ENCODE peak calls at places on chromosomes 3 and 15, in six cellular contexts. A is PC-3, Z is AG04450, K is stomach, F is left lung, V is upper lobe of right lung. P is an unnamed sample.

GRCh38 chr3:113193719-113194118 is 17.6 kb upstream of the BOC start:
- DNase-seq in Z (no peak), F (no peak), A (no peak), V (no peak), K (no peak), P (no peak)

GRCh38 chr3:138781012-138781470 is 53.7 kb downstream of the PIK3CB start:
- DNase-seq in A (no peak), Z (no peak), V (no peak), F (no peak), K (peak; percentile 29), P (no peak)

GRCh38 chr3:186060222-186060621 is 48.7 kb downstream of the ETV5 start:
- DNase-seq in A (no peak), F (no peak), V (no peak), K (no peak), Z (no peak), P (no peak)

GRCh38 chr3:126676919-126677705 is 22.2 kb upstream of the TXNRD3 start:
- DNase-seq in V (no peak), Z (no peak), F (no peak), A (peak; percentile 37), K (no peak), P (no peak)

GRCh38 chr3:119849126-119849525 is 67.2 kb downstream of the NR1I2 start:
- DNase-seq in K (no peak), F (no peak), V (no peak), A (no peak), Z (no peak), P (no peak)

GRCh38 chr3:176850498-176850897 is 346.8 kb downstream of the TBL1XR1 start:
- DNase-seq in F (no peak), K (no peak), Z (no peak), V (no peak), A (no peak), P (no peak)

GRCh38 chr15:57537951-57538506 is 53.7 kb upstream of the MYZAP start:
- DNase-seq in Z (no peak), K (no peak), A (no peak), V (no peak), F (no peak), P (no peak)

GRCh38 chr15:101014921-101015841 is 96.0 kb downstream of the LRRK1 start:
- DNase-seq in V (peak; percentile 80), F (peak; percentile 72), A (peak; percentile 75), K (peak; percentile 79), Z (no peak), P (no peak)

GRCh38 chr3:39107874-39108308 is 411 bp downstream of the TTC21A start:
- DNase-seq in V (no peak), K (no peak), F (no peak), A (no peak), Z (no peak), P (no peak)

GRCh38 chr3:137970914-137971831 is 38.8 kb upstream of the CLDN18 start:
- DNase-seq in F (peak; percentile 77), Z (peak; percentile 20), A (peak; percentile 78), V (peak; percentile 92), K (peak; percentile 93), P (no peak)

GRCh38 chr15:95148183-95148582 is 916.8 kb downstream of the MCTP2 start:
- DNase-seq in F (no peak), A (no peak), K (no peak), Z (no peak), V (no peak), P (no peak)

GRCh38 chr3:187020376-187020775 is 90.0 kb downstream of the ST6GAL1 start:
- DNase-seq in F (no peak), Z (no peak), A (no peak), V (no peak), K (no peak), P (no peak)

GRCh38 chr15:99123706-99124451 is 19.0 kb downstream of the SYNM start:
- DNase-seq in K (peak; percentile 78), A (peak; percentile 96), V (peak; percentile 82), F (peak; percentile 71), Z (peak; percentile 83), P (no peak)

GRCh38 chr15:56736308-56736707 is 3.0 kb upstream of the ZNF280D start:
- DNase-seq in V (no peak), Z (no peak), F (no peak), K (no peak), A (peak; percentile 19), P (no peak)

GRCh38 chr3:37024820-37025405 is 31.6 kb downstream of the MLH1 start:
- DNase-seq in K (no peak), Z (no peak), A (no peak), V (no peak), F (no peak), P (no peak)

GRCh38 chr3:184656991-184657669 is 54.7 kb downstream of the MAGEF1 start:
- DNase-seq in F (no peak), A (peak; percentile 20), K (no peak), V (no peak), Z (peak; percentile 13), P (no peak)

GRCh38 chr15:85404922-85405293 is 24.5 kb downstream of the AKAP13 start:
- DNase-seq in A (peak; percentile 42), K (no peak), F (no peak), Z (no peak), V (no peak), P (no peak)

GRCh38 chr3:153628591-153628990 is 466.6 kb downstream of the RAP2B start:
- DNase-seq in Z (no peak), F (no peak), A (no peak), K (no peak), V (no peak), P (no peak)

GRCh38 chr3:67531149-67532101 is 123.0 kb downstream of the SUCLG2 start:
- DNase-seq in V (no peak), F (no peak), Z (no peak), K (no peak), A (peak; percentile 22), P (no peak)

GRCh38 chr3:128679338-128679737 is 28.7 kb upstream of the RPN1 start:
- DNase-seq in A (no peak), Z (no peak), F (no peak), K (no peak), V (no peak), P (no peak)

GRCh38 chr3:128686465-128686864 is 35.8 kb upstream of the RPN1 start:
- DNase-seq in V (no peak), A (no peak), Z (no peak), F (no peak), K (no peak), P (no peak)

GRCh38 chr3:128685001-128685726 is 34.5 kb upstream of the RPN1 start:
- DNase-seq in V (no peak), K (no peak), Z (no peak), A (no peak), F (no peak), P (no peak)

GRCh38 chr3:128683957-128684356 is 33.3 kb upstream of the RPN1 start:
- DNase-seq in A (no peak), V (no peak), Z (no peak), F (no peak), K (no peak), P (no peak)

GRCh38 chr3:128681277-128681829 is 30.7 kb upstream of the RPN1 start:
- DNase-seq in V (no peak), F (no peak), Z (no peak), K (no peak), A (no peak), P (no peak)
- H3K27me3 ChIP-seq in V (no peaks in the 10 kb centered on the region), F (no peaks in the 10 kb centered on the region), Z (no peaks in the 10 kb centered on the region), K (no peaks in the 10 kb centered on the region), A (no peaks in the 10 kb centered on the region), P (no peaks in the 10 kb centered on the region)

DNA sequence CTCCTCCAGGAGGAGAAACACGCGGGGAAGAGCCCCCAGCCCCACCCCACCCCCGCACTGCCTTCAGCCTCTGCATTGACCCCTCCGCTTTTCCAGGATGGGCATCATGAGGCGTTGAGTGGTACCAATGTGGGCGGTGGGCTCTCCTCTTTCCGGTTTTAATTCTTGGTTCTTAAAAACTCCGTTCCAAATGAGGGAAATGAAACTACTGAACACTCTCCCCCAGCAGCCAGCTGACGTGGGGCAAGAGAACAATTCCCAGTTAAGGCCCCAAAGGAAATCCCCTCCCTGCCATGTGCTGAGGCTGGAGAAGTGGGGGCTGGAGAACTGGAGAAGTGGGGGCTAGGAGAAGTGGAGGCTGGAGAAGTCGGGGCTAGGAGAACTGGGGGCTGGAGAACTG is 5.3 kb upstream of the NRROS start:
- DNase-seq in F (peak; percentile 64), Z (no peak), K (no peak), A (no peak), V (no peak), P (no peak)
- H3K4me3 ChIP-seq in F (no peak overlapping the region), Z (no peak overlapping the region), K (no peak overlapping the region), A (no peak overlapping the region), V (no peak overlapping the region), P (no peak overlapping the region)

DNA sequence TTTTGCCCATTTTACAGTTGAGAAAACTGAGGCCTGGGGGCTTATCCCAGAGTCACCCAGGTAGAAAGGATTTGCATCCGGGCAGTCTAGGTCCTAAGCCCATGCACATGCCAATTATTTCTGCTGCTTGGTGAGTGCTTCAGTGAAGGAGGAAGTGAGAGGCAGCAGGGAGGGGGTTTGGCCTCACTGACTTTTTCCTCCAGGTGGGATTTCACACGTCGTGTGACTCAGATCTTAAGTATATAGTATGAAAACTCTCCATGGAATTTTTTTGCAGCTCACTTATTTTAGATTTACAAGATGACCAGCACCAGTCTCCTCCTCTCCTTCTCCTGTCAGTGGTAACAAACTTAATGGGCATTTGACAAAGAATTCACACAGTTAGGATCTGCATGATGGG is 4.6 kb downstream of the ITGA11 start:
- DNase-seq in V (no peak), Z (no peak), K (no peak), F (no peak), A (no peak), P (no peak)
- H3K27ac ChIP-seq in V (no peak overlapping the region), Z (no peak overlapping the region), K (no peak overlapping the region), F (no peak overlapping the region), A (no peak overlapping the region), P (no peak overlapping the region)

GRCh38 chr3:168250415-168250861 is 154.7 kb upstream of the GOLIM4 start:
- DNase-seq in F (no peak), V (no peak), Z (no peak), K (no peak), A (no peak), P (no peak)

GRCh38 chr3:168251371-168251770 is 155.6 kb upstream of the GOLIM4 start:
- DNase-seq in V (no peak), K (no peak), F (no peak), Z (no peak), A (no peak), P (no peak)

GRCh38 chr3:168249048-168249538 is 153.4 kb upstream of the GOLIM4 start:
- DNase-seq in F (no peak), Z (no peak), K (no peak), V (no peak), A (peak; percentile 8), P (no peak)

GRCh38 chr3:168249539-168250414 is 154.1 kb upstream of the GOLIM4 start:
- DNase-seq in F (peak; percentile 77), A (peak; percentile 77), K (peak; percentile 70), Z (peak; percentile 32), V (peak; percentile 90), P (no peak)

DNA sequence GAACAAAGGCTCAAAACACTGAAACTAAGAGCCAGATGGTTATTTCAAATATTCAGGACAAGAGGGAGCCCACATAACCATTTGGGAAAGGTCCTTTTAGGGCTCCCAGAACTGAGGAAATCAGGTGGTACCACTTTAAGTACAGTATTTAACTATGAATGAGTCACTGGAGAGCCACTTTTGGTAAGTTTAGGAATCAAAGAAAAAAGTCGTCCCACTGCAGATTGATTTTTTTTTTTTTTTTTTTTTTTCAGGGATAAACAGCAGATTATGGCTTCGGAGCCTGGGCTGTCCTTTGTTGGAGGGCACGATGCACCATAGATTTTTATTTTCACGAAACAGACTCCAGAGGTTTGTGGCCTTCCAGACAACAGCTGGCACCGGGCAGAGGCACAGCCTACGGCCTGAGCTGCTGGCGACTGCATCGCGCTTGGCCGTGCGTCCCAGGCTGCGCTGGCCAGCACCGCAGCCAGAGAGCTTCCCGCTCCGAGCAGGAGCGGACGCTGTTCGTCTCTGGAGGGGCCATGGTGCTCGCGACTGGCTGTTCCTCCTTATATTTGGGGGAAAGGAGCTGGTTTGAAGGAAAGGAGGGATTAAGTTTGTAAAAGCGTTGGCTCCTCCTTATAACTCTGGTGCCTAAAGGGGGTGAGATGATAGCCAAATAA is 152.8 kb upstream of the GOLIM4 start:
- DNase-seq in F (peak; percentile 42), A (peak; percentile 65), K (peak; percentile 29), V (peak; percentile 73), Z (no peak), P (no peak)
- H3K27me3 ChIP-seq in F (peaks cover 50% of the 10 kb centered on the region), A (peaks cover 10% of the 10 kb centered on the region), K (peaks cover 42% of the 10 kb centered on the region), V (peaks cover 39% of the 10 kb centered on the region), Z (no peaks in the 10 kb centered on the region), P (no peaks in the 10 kb centered on the region)

P was measured in esophagus squamous epithelium.